ENCODE peak calls at places on chromosomes 12 and 14, in nine cellular contexts. One of them, this sample, is unnamed.

GRCh38 chr12:51371295-51371953 is 19.8 kb downstream of the GALNT6 start:
- DNase-seq in CD4-positive, alpha-beta memory T cell: no peak
- DNase-seq in lower lobe of right lung: no peak
- DNase-seq in psoas muscle: peak
- DNase-seq in right atrium auricular region: peak
- DNase-seq in thoracic aorta: peak
- DNase-seq in AG10803: peak
- DNase-seq in sigmoid colon: peak
- DNase-seq in tibial artery: peak
- DNase-seq in this sample: peak

GRCh38 chr12:49121047-49121696 is 10.0 kb downstream of the TUBA1B start:
- DNase-seq in CD4-positive, alpha-beta memory T cell: no peak
- DNase-seq in lower lobe of right lung: no peak
- DNase-seq in psoas muscle: no peak
- DNase-seq in right atrium auricular region: no peak
- DNase-seq in thoracic aorta: no peak
- DNase-seq in AG10803: peak
- DNase-seq in sigmoid colon: peak
- DNase-seq in tibial artery: no peak
- DNase-seq in this sample: no peak

GRCh38 chr12:49049566-49050224 is 10.9 kb downstream of the KMT2D start:
- DNase-seq in CD4-positive, alpha-beta memory T cell: no peak
- DNase-seq in lower lobe of right lung: peak
- DNase-seq in psoas muscle: no peak
- DNase-seq in right atrium auricular region: no peak
- DNase-seq in thoracic aorta: no peak
- DNase-seq in AG10803: peak
- DNase-seq in sigmoid colon: no peak
- DNase-seq in tibial artery: no peak
- DNase-seq in this sample: peak

GRCh38 chr14:103746706-103747105 is 31.1 kb downstream of the ZFYVE21 start:
- DNase-seq in CD4-positive, alpha-beta memory T cell: no peak
- DNase-seq in lower lobe of right lung: no peak
- DNase-seq in psoas muscle: no peak
- DNase-seq in right atrium auricular region: no peak
- DNase-seq in thoracic aorta: no peak
- DNase-seq in AG10803: peak
- DNase-seq in sigmoid colon: peak
- DNase-seq in tibial artery: no peak
- DNase-seq in this sample: no peak

GRCh38 chr12:53506881-53507719 is at the start of gene NPFF:
- DNase-seq in CD4-positive, alpha-beta memory T cell: no peak
- DNase-seq in lower lobe of right lung: no peak
- DNase-seq in psoas muscle: no peak
- DNase-seq in right atrium auricular region: no peak
- DNase-seq in thoracic aorta: no peak
- DNase-seq in AG10803: no peak
- DNase-seq in sigmoid colon: peak
- DNase-seq in tibial artery: no peak
- DNase-seq in this sample: no peak

GRCh38 chr12:68359669-68360068 is 27.5 kb upstream of the MDM1 start:
- DNase-seq in CD4-positive, alpha-beta memory T cell: no peak
- DNase-seq in lower lobe of right lung: no peak
- DNase-seq in psoas muscle: no peak
- DNase-seq in right atrium auricular region: no peak
- DNase-seq in thoracic aorta: no peak
- DNase-seq in AG10803: peak
- DNase-seq in sigmoid colon: no peak
- DNase-seq in tibial artery: no peak
- DNase-seq in this sample: no peak

GRCh38 chr12:112180422-112180821 is 55.1 kb downstream of the TRAFD1 start:
- DNase-seq in CD4-positive, alpha-beta memory T cell: no peak
- DNase-seq in lower lobe of right lung: no peak
- DNase-seq in psoas muscle: no peak
- DNase-seq in right atrium auricular region: no peak
- DNase-seq in thoracic aorta: no peak
- DNase-seq in AG10803: no peak
- DNase-seq in sigmoid colon: peak
- DNase-seq in tibial artery: no peak
- DNase-seq in this sample: no peak

GRCh38 chr12:41576925-41577324 is 388.8 kb downstream of the PDZRN4 start:
- DNase-seq in CD4-positive, alpha-beta memory T cell: no peak
- DNase-seq in lower lobe of right lung: no peak
- DNase-seq in psoas muscle: no peak
- DNase-seq in right atrium auricular region: no peak
- DNase-seq in thoracic aorta: no peak
- DNase-seq in AG10803: no peak
- DNase-seq in sigmoid colon: no peak
- DNase-seq in tibial artery: no peak
- DNase-seq in this sample: no peak

GRCh38 chr12:57066245-57066644 is 12.3 kb downstream of the NEMP1 start:
- DNase-seq in CD4-positive, alpha-beta memory T cell: no peak
- DNase-seq in lower lobe of right lung: no peak
- DNase-seq in psoas muscle: no peak
- DNase-seq in right atrium auricular region: no peak
- DNase-seq in thoracic aorta: no peak
- DNase-seq in AG10803: no peak
- DNase-seq in sigmoid colon: no peak
- DNase-seq in tibial artery: no peak
- DNase-seq in this sample: no peak

GRCh38 chr12:33205986-33206385 is 233.6 kb downstream of the SYT10 start:
- DNase-seq in CD4-positive, alpha-beta memory T cell: no peak
- DNase-seq in lower lobe of right lung: no peak
- DNase-seq in psoas muscle: no peak
- DNase-seq in right atrium auricular region: no peak
- DNase-seq in thoracic aorta: no peak
- DNase-seq in AG10803: no peak
- DNase-seq in sigmoid colon: no peak
- DNase-seq in tibial artery: no peak
- DNase-seq in this sample: no peak

GRCh38 chr12:6764011-6764828 is 1.9 kb upstream of the PTMS start:
- DNase-seq in CD4-positive, alpha-beta memory T cell: peak
- DNase-seq in lower lobe of right lung: peak
- DNase-seq in psoas muscle: peak
- DNase-seq in right atrium auricular region: peak
- DNase-seq in thoracic aorta: peak
- DNase-seq in AG10803: peak
- DNase-seq in sigmoid colon: peak
- DNase-seq in tibial artery: peak
- DNase-seq in this sample: peak

GRCh38 chr12:65825573-65826512 is 1.6 kb downstream of the HMGA2 start:
- DNase-seq in CD4-positive, alpha-beta memory T cell: no peak
- DNase-seq in lower lobe of right lung: peak
- DNase-seq in psoas muscle: no peak
- DNase-seq in right atrium auricular region: no peak
- DNase-seq in thoracic aorta: no peak
- DNase-seq in AG10803: peak
- DNase-seq in sigmoid colon: peak
- DNase-seq in tibial artery: no peak
- DNase-seq in this sample: no peak

GRCh38 chr12:127363392-127363791 is 903.6 kb upstream of the TMEM132C start:
- DNase-seq in CD4-positive, alpha-beta memory T cell: no peak
- DNase-seq in lower lobe of right lung: no peak
- DNase-seq in psoas muscle: no peak
- DNase-seq in right atrium auricular region: no peak
- DNase-seq in thoracic aorta: no peak
- DNase-seq in AG10803: no peak
- DNase-seq in sigmoid colon: no peak
- DNase-seq in tibial artery: no peak
- DNase-seq in this sample: no peak

GRCh38 chr14:26444745-26445144 is 153.1 kb downstream of the NOVA1 start:
- DNase-seq in CD4-positive, alpha-beta memory T cell: no peak
- DNase-seq in lower lobe of right lung: no peak
- DNase-seq in psoas muscle: no peak
- DNase-seq in right atrium auricular region: no peak
- DNase-seq in thoracic aorta: no peak
- DNase-seq in AG10803: no peak
- DNase-seq in sigmoid colon: no peak
- DNase-seq in tibial artery: no peak
- DNase-seq in this sample: peak

GRCh38 chr12:58176296-58176869 is 235.0 kb downstream of the ATP23 start:
- DNase-seq in CD4-positive, alpha-beta memory T cell: no peak
- DNase-seq in lower lobe of right lung: no peak
- DNase-seq in psoas muscle: no peak
- DNase-seq in right atrium auricular region: no peak
- DNase-seq in thoracic aorta: no peak
- DNase-seq in AG10803: peak
- DNase-seq in sigmoid colon: no peak
- DNase-seq in tibial artery: no peak
- DNase-seq in this sample: no peak

GRCh38 chr12:30996255-30996654 is 69.7 kb downstream of the TSPAN11 start:
- DNase-seq in CD4-positive, alpha-beta memory T cell: no peak
- DNase-seq in lower lobe of right lung: no peak
- DNase-seq in psoas muscle: no peak
- DNase-seq in right atrium auricular region: no peak
- DNase-seq in thoracic aorta: no peak
- DNase-seq in AG10803: peak
- DNase-seq in sigmoid colon: no peak
- DNase-seq in tibial artery: no peak
- DNase-seq in this sample: peak

GRCh38 chr14:68574461-68574860 is 218.4 kb downstream of the ZFP36L1 start:
- DNase-seq in CD4-positive, alpha-beta memory T cell: no peak
- DNase-seq in lower lobe of right lung: no peak
- DNase-seq in psoas muscle: no peak
- DNase-seq in right atrium auricular region: no peak
- DNase-seq in thoracic aorta: no peak
- DNase-seq in AG10803: no peak
- DNase-seq in sigmoid colon: no peak
- DNase-seq in tibial artery: peak
- DNase-seq in this sample: no peak

GRCh38 chr14:91872011-91872476 is 4.7 kb upstream of the TC2N start:
- DNase-seq in CD4-positive, alpha-beta memory T cell: peak
- DNase-seq in lower lobe of right lung: peak
- DNase-seq in psoas muscle: no peak
- DNase-seq in right atrium auricular region: no peak
- DNase-seq in thoracic aorta: no peak
- DNase-seq in AG10803: no peak
- DNase-seq in sigmoid colon: no peak
- DNase-seq in tibial artery: peak
- DNase-seq in this sample: no peak

GRCh38 chr12:66941150-66941549 is 262.3 kb upstream of the GRIP1 start:
- DNase-seq in CD4-positive, alpha-beta memory T cell: no peak
- DNase-seq in lower lobe of right lung: no peak
- DNase-seq in psoas muscle: no peak
- DNase-seq in right atrium auricular region: no peak
- DNase-seq in thoracic aorta: no peak
- DNase-seq in AG10803: no peak
- DNase-seq in sigmoid colon: no peak
- DNase-seq in tibial artery: no peak
- DNase-seq in this sample: no peak

GRCh38 chr12:32053881-32054624 is 52.6 kb upstream of the BICD1 start:
- DNase-seq in CD4-positive, alpha-beta memory T cell: no peak
- DNase-seq in lower lobe of right lung: no peak
- DNase-seq in psoas muscle: no peak
- DNase-seq in right atrium auricular region: no peak
- DNase-seq in thoracic aorta: no peak
- DNase-seq in AG10803: no peak
- DNase-seq in sigmoid colon: no peak
- DNase-seq in tibial artery: no peak
- DNase-seq in this sample: no peak

GRCh38 chr14:99270491-99271287 is 1.3 kb downstream of the BCL11B start:
- DNase-seq in CD4-positive, alpha-beta memory T cell: peak
- DNase-seq in lower lobe of right lung: no peak
- DNase-seq in psoas muscle: no peak
- DNase-seq in right atrium auricular region: no peak
- DNase-seq in thoracic aorta: no peak
- DNase-seq in AG10803: no peak
- DNase-seq in sigmoid colon: no peak
- DNase-seq in tibial artery: peak
- DNase-seq in this sample: no peak
- H3K4me3 ChIP-seq in CD4-positive, alpha-beta memory T cell: peak
- H3K4me3 ChIP-seq in lower lobe of right lung: peak
- H3K4me3 ChIP-seq in psoas muscle: peak
- H3K4me3 ChIP-seq in right atrium auricular region: peak
- H3K4me3 ChIP-seq in thoracic aorta: peak
- H3K4me3 ChIP-seq in AG10803: peak
- H3K4me3 ChIP-seq in sigmoid colon: no peak
- H3K4me3 ChIP-seq in tibial artery: peak
- H3K4me3 ChIP-seq in this sample: peak

DNA sequence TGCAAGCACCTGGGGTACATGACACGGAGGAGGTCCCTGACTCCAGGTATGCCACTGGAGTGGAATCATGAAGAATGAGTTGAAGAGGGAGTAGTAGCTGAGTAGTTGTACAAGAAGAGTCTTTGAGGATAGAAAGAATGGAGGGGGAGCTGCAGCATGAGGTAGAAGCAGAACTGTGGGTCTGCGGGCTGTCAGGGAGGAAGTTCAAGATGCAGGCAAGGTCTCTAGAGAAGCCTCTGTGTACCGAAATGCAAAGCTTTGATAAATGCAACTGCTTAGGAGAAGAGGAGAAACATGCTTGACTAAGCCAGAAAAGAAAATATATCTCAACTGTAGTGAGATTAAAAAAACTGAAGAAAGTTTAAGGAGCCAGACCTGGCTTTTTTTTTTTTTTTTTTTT is 91.5 kb downstream of the CPNE8 start:
- DNase-seq in CD4-positive, alpha-beta memory T cell: no peak
- DNase-seq in lower lobe of right lung: no peak
- DNase-seq in psoas muscle: no peak
- DNase-seq in right atrium auricular region: no peak
- DNase-seq in thoracic aorta: no peak
- DNase-seq in AG10803: no peak
- DNase-seq in sigmoid colon: no peak
- DNase-seq in tibial artery: no peak
- DNase-seq in this sample: no peak
- H3K4me3 ChIP-seq in CD4-positive, alpha-beta memory T cell: no peak
- H3K4me3 ChIP-seq in lower lobe of right lung: no peak
- H3K4me3 ChIP-seq in psoas muscle: no peak
- H3K4me3 ChIP-seq in right atrium auricular region: no peak
- H3K4me3 ChIP-seq in thoracic aorta: no peak
- H3K4me3 ChIP-seq in AG10803: no peak
- H3K4me3 ChIP-seq in sigmoid colon: no peak
- H3K4me3 ChIP-seq in tibial artery: no peak
- H3K4me3 ChIP-seq in this sample: no peak

DNA sequence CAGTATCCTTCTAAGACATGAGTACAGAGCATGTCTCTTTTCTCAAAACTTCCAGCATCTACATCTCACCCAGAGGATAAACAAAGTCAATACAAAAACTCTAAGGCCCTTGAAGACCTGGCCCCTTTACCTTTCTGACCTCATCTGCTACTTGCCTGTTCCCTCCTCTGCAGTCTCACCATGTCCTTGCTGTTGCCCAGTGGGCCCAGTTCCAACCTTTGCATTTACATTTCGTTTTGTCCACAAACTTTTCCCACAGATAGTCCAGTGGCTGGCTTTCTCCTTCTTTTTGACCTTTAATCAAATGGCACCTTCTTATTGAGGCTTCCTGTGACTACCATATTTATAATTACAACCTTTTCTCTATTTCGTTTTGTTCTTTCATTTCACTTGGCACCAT is 1.6 kb downstream of the IRAK4 start:
- DNase-seq in CD4-positive, alpha-beta memory T cell: no peak
- DNase-seq in lower lobe of right lung: no peak
- DNase-seq in psoas muscle: no peak
- DNase-seq in right atrium auricular region: no peak
- DNase-seq in thoracic aorta: no peak
- DNase-seq in AG10803: no peak
- DNase-seq in sigmoid colon: no peak
- DNase-seq in tibial artery: no peak
- DNase-seq in this sample: no peak
- H3K4me3 ChIP-seq in CD4-positive, alpha-beta memory T cell: peak
- H3K4me3 ChIP-seq in lower lobe of right lung: peak
- H3K4me3 ChIP-seq in psoas muscle: no peak
- H3K4me3 ChIP-seq in right atrium auricular region: no peak
- H3K4me3 ChIP-seq in thoracic aorta: peak
- H3K4me3 ChIP-seq in AG10803: no peak
- H3K4me3 ChIP-seq in sigmoid colon: no peak
- H3K4me3 ChIP-seq in tibial artery: peak
- H3K4me3 ChIP-seq in this sample: no peak

GRCh38 chr12:123520567-123521474 is 12.7 kb downstream of the RILPL1 start:
- DNase-seq in CD4-positive, alpha-beta memory T cell: no peak
- DNase-seq in lower lobe of right lung: no peak
- DNase-seq in psoas muscle: no peak
- DNase-seq in right atrium auricular region: no peak
- DNase-seq in thoracic aorta: no peak
- DNase-seq in AG10803: no peak
- DNase-seq in sigmoid colon: no peak
- DNase-seq in tibial artery: no peak
- DNase-seq in this sample: no peak
- H3K4me3 ChIP-seq in CD4-positive, alpha-beta memory T cell: no peak
- H3K4me3 ChIP-seq in lower lobe of right lung: no peak
- H3K4me3 ChIP-seq in psoas muscle: no peak
- H3K4me3 ChIP-seq in right atrium auricular region: no peak
- H3K4me3 ChIP-seq in thoracic aorta: no peak
- H3K4me3 ChIP-seq in AG10803: no peak
- H3K4me3 ChIP-seq in sigmoid colon: no peak
- H3K4me3 ChIP-seq in tibial artery: no peak
- H3K4me3 ChIP-seq in this sample: no peak